ENCODE peak calls at places on chromosomes 5 and 9, in nine cellular contexts. One of them, this sample, is unnamed.

GRCh38 chr5:179494774-179495173 is 55.6 kb upstream of the RUFY1 start:
- DNase-seq in HFF-Myc: no peak
- DNase-seq in NCI-H1092: no peak
- DNase-seq in activated T-helper 2 cell treated with anti-CD3 and anti-CD28 coated beads, Interferon-gamma antibody, Interleukin-2, Interleukin-4, amounts not matched to agents 10 μg/mL and 5 μg/mL and 100 μg/mL, durations not matched to agents 14 hours and 24 hours and 36 hours: no peak
- DNase-seq in central memory CD8-positive, alpha-beta T cell: no peak
- DNase-seq in endothelial cell: no peak
- DNase-seq in AG09309: no peak
- DNase-seq in NCI-H1436: no peak
- DNase-seq in sigmoid colon: no peak
- DNase-seq in this sample: no peak

GRCh38 chr5:151896041-151896691 is 28.5 kb downstream of the GLRA1 start:
- DNase-seq in activated T-helper 2 cell treated with anti-CD3 and anti-CD28 coated beads, Interferon-gamma antibody, Interleukin-2, Interleukin-4, amounts not matched to agents 10 μg/mL and 5 μg/mL and 100 μg/mL, durations not matched to agents 14 hours and 24 hours and 36 hours: no peak
- DNase-seq in sigmoid colon: no peak
- DNase-seq in HFF-Myc: peak
- DNase-seq in NCI-H1092: no peak
- DNase-seq in central memory CD8-positive, alpha-beta T cell: no peak
- DNase-seq in AG09309: peak
- DNase-seq in NCI-H1436: no peak
- DNase-seq in endothelial cell: no peak
- DNase-seq in this sample: no peak

GRCh38 chr9:16796304-16796825 is 74.1 kb downstream of the BNC2 start:
- DNase-seq in central memory CD8-positive, alpha-beta T cell: no peak
- DNase-seq in AG09309: no peak
- DNase-seq in HFF-Myc: no peak
- DNase-seq in NCI-H1092: no peak
- DNase-seq in endothelial cell: no peak
- DNase-seq in activated T-helper 2 cell treated with anti-CD3 and anti-CD28 coated beads, Interferon-gamma antibody, Interleukin-2, Interleukin-4, amounts not matched to agents 10 μg/mL and 5 μg/mL and 100 μg/mL, durations not matched to agents 14 hours and 24 hours and 36 hours: no peak
- DNase-seq in NCI-H1436: no peak
- DNase-seq in sigmoid colon: no peak
- DNase-seq in this sample: no peak

GRCh38 chr5:126139773-126140172 is 283.4 kb upstream of the GRAMD2B start:
- DNase-seq in NCI-H1436: no peak
- DNase-seq in central memory CD8-positive, alpha-beta T cell: no peak
- DNase-seq in sigmoid colon: no peak
- DNase-seq in activated T-helper 2 cell treated with anti-CD3 and anti-CD28 coated beads, Interferon-gamma antibody, Interleukin-2, Interleukin-4, amounts not matched to agents 10 μg/mL and 5 μg/mL and 100 μg/mL, durations not matched to agents 14 hours and 24 hours and 36 hours: no peak
- DNase-seq in AG09309: no peak
- DNase-seq in NCI-H1092: no peak
- DNase-seq in endothelial cell: no peak
- DNase-seq in HFF-Myc: peak
- DNase-seq in this sample: no peak

GRCh38 chr5:139655727-139656271 is 7.7 kb downstream of the CXXC5 start:
- DNase-seq in endothelial cell: peak
- DNase-seq in NCI-H1436: no peak
- DNase-seq in NCI-H1092: no peak
- DNase-seq in HFF-Myc: no peak
- DNase-seq in AG09309: no peak
- DNase-seq in activated T-helper 2 cell treated with anti-CD3 and anti-CD28 coated beads, Interferon-gamma antibody, Interleukin-2, Interleukin-4, amounts not matched to agents 10 μg/mL and 5 μg/mL and 100 μg/mL, durations not matched to agents 14 hours and 24 hours and 36 hours: no peak
- DNase-seq in sigmoid colon: no peak
- DNase-seq in central memory CD8-positive, alpha-beta T cell: no peak
- DNase-seq in this sample: no peak

GRCh38 chr5:181281984-181282316 is 21.0 kb upstream of the TRIM52 start:
- DNase-seq in AG09309: no peak
- DNase-seq in activated T-helper 2 cell treated with anti-CD3 and anti-CD28 coated beads, Interferon-gamma antibody, Interleukin-2, Interleukin-4, amounts not matched to agents 10 μg/mL and 5 μg/mL and 100 μg/mL, durations not matched to agents 14 hours and 24 hours and 36 hours: no peak
- DNase-seq in HFF-Myc: no peak
- DNase-seq in NCI-H1092: no peak
- DNase-seq in sigmoid colon: no peak
- DNase-seq in endothelial cell: no peak
- DNase-seq in central memory CD8-positive, alpha-beta T cell: no peak
- DNase-seq in NCI-H1436: no peak
- DNase-seq in this sample: no peak

GRCh38 chr9:20884985-20885593 is 146.4 kb downstream of the HACD4 start:
- DNase-seq in central memory CD8-positive, alpha-beta T cell: peak
- DNase-seq in HFF-Myc: peak
- DNase-seq in activated T-helper 2 cell treated with anti-CD3 and anti-CD28 coated beads, Interferon-gamma antibody, Interleukin-2, Interleukin-4, amounts not matched to agents 10 μg/mL and 5 μg/mL and 100 μg/mL, durations not matched to agents 14 hours and 24 hours and 36 hours: peak
- DNase-seq in NCI-H1092: peak
- DNase-seq in NCI-H1436: peak
- DNase-seq in sigmoid colon: peak
- DNase-seq in AG09309: no peak
- DNase-seq in endothelial cell: peak
- DNase-seq in this sample: peak

GRCh38 chr5:68547049-68547448 is 331.5 kb downstream of the PIK3R1 start:
- DNase-seq in endothelial cell: no peak
- DNase-seq in central memory CD8-positive, alpha-beta T cell: no peak
- DNase-seq in HFF-Myc: no peak
- DNase-seq in AG09309: no peak
- DNase-seq in activated T-helper 2 cell treated with anti-CD3 and anti-CD28 coated beads, Interferon-gamma antibody, Interleukin-2, Interleukin-4, amounts not matched to agents 10 μg/mL and 5 μg/mL and 100 μg/mL, durations not matched to agents 14 hours and 24 hours and 36 hours: no peak
- DNase-seq in NCI-H1092: no peak
- DNase-seq in NCI-H1436: no peak
- DNase-seq in sigmoid colon: no peak
- DNase-seq in this sample: no peak

GRCh38 chr9:124360277-124360676 is 55.0 kb downstream of the PSMB7 start:
- DNase-seq in AG09309: no peak
- DNase-seq in endothelial cell: no peak
- DNase-seq in HFF-Myc: no peak
- DNase-seq in sigmoid colon: no peak
- DNase-seq in NCI-H1436: no peak
- DNase-seq in activated T-helper 2 cell treated with anti-CD3 and anti-CD28 coated beads, Interferon-gamma antibody, Interleukin-2, Interleukin-4, amounts not matched to agents 10 μg/mL and 5 μg/mL and 100 μg/mL, durations not matched to agents 14 hours and 24 hours and 36 hours: no peak
- DNase-seq in central memory CD8-positive, alpha-beta T cell: no peak
- DNase-seq in NCI-H1092: no peak
- DNase-seq in this sample: no peak

GRCh38 chr9:116153765-116154333 is at the start of gene PAPPA:
- DNase-seq in AG09309: no peak
- DNase-seq in NCI-H1092: no peak
- DNase-seq in NCI-H1436: no peak
- DNase-seq in sigmoid colon: no peak
- DNase-seq in central memory CD8-positive, alpha-beta T cell: no peak
- DNase-seq in endothelial cell: no peak
- DNase-seq in activated T-helper 2 cell treated with anti-CD3 and anti-CD28 coated beads, Interferon-gamma antibody, Interleukin-2, Interleukin-4, amounts not matched to agents 10 μg/mL and 5 μg/mL and 100 μg/mL, durations not matched to agents 14 hours and 24 hours and 36 hours: no peak
- DNase-seq in HFF-Myc: no peak
- DNase-seq in this sample: no peak

GRCh38 chr9:120917989-120918630 is 8.5 kb downstream of the TRAF1 start:
- DNase-seq in AG09309: no peak
- DNase-seq in endothelial cell: no peak
- DNase-seq in central memory CD8-positive, alpha-beta T cell: no peak
- DNase-seq in sigmoid colon: no peak
- DNase-seq in HFF-Myc: no peak
- DNase-seq in NCI-H1092: no peak
- DNase-seq in activated T-helper 2 cell treated with anti-CD3 and anti-CD28 coated beads, Interferon-gamma antibody, Interleukin-2, Interleukin-4, amounts not matched to agents 10 μg/mL and 5 μg/mL and 100 μg/mL, durations not matched to agents 14 hours and 24 hours and 36 hours: no peak
- DNase-seq in NCI-H1436: no peak
- DNase-seq in this sample: no peak

GRCh38 chr5:138464018-138464387 is 1.3 kb upstream of the EGR1 start:
- DNase-seq in central memory CD8-positive, alpha-beta T cell: peak
- DNase-seq in NCI-H1092: peak
- DNase-seq in NCI-H1436: peak
- DNase-seq in endothelial cell: peak
- DNase-seq in HFF-Myc: peak
- DNase-seq in activated T-helper 2 cell treated with anti-CD3 and anti-CD28 coated beads, Interferon-gamma antibody, Interleukin-2, Interleukin-4, amounts not matched to agents 10 μg/mL and 5 μg/mL and 100 μg/mL, durations not matched to agents 14 hours and 24 hours and 36 hours: peak
- DNase-seq in AG09309: peak
- DNase-seq in sigmoid colon: peak
- DNase-seq in this sample: peak

GRCh38 chr9:126701820-126702500 is 88.2 kb downstream of the LMX1B start:
- DNase-seq in central memory CD8-positive, alpha-beta T cell: no peak
- DNase-seq in NCI-H1436: no peak
- DNase-seq in AG09309: no peak
- DNase-seq in HFF-Myc: no peak
- DNase-seq in sigmoid colon: peak
- DNase-seq in NCI-H1092: no peak
- DNase-seq in endothelial cell: peak
- DNase-seq in activated T-helper 2 cell treated with anti-CD3 and anti-CD28 coated beads, Interferon-gamma antibody, Interleukin-2, Interleukin-4, amounts not matched to agents 10 μg/mL and 5 μg/mL and 100 μg/mL, durations not matched to agents 14 hours and 24 hours and 36 hours: no peak
- DNase-seq in this sample: no peak

GRCh38 chr5:140800816-140801493 is at the start of gene PCDHA3:
- DNase-seq in NCI-H1092: no peak
- DNase-seq in NCI-H1436: no peak
- DNase-seq in endothelial cell: no peak
- DNase-seq in HFF-Myc: peak
- DNase-seq in AG09309: no peak
- DNase-seq in activated T-helper 2 cell treated with anti-CD3 and anti-CD28 coated beads, Interferon-gamma antibody, Interleukin-2, Interleukin-4, amounts not matched to agents 10 μg/mL and 5 μg/mL and 100 μg/mL, durations not matched to agents 14 hours and 24 hours and 36 hours: no peak
- DNase-seq in central memory CD8-positive, alpha-beta T cell: no peak
- DNase-seq in sigmoid colon: no peak
- DNase-seq in this sample: no peak

GRCh38 chr5:150036513-150036912 is 36.0 kb downstream of the HMGXB3 start:
- DNase-seq in NCI-H1092: no peak
- DNase-seq in AG09309: peak
- DNase-seq in HFF-Myc: peak
- DNase-seq in sigmoid colon: no peak
- DNase-seq in NCI-H1436: no peak
- DNase-seq in activated T-helper 2 cell treated with anti-CD3 and anti-CD28 coated beads, Interferon-gamma antibody, Interleukin-2, Interleukin-4, amounts not matched to agents 10 μg/mL and 5 μg/mL and 100 μg/mL, durations not matched to agents 14 hours and 24 hours and 36 hours: no peak
- DNase-seq in central memory CD8-positive, alpha-beta T cell: no peak
- DNase-seq in endothelial cell: no peak
- DNase-seq in this sample: no peak

GRCh38 chr5:169557838-169558237 is 25.7 kb upstream of the SPDL1 start:
- DNase-seq in HFF-Myc: no peak
- DNase-seq in sigmoid colon: no peak
- DNase-seq in central memory CD8-positive, alpha-beta T cell: no peak
- DNase-seq in endothelial cell: no peak
- DNase-seq in NCI-H1436: no peak
- DNase-seq in activated T-helper 2 cell treated with anti-CD3 and anti-CD28 coated beads, Interferon-gamma antibody, Interleukin-2, Interleukin-4, amounts not matched to agents 10 μg/mL and 5 μg/mL and 100 μg/mL, durations not matched to agents 14 hours and 24 hours and 36 hours: no peak
- DNase-seq in NCI-H1092: no peak
- DNase-seq in AG09309: no peak
- DNase-seq in this sample: no peak